ENCODE peak calls at places on chromosomes 5 and 9, in eight cellular contexts. X is ascending aorta, O is spleen, E is GM06990, D is AG04450, L is SK-N-SH, U is mammary epithelial cell, I is PC-3. S is an unnamed sample.

GRCh38 chr5:74166064-74166463 is 474.5 kb downstream of the ENC1 start:
- DNase-seq in X (no peak), O (no peak), E (no peak), D (no peak), L (no peak), U (no peak), I (no peak), S (no peak)

GRCh38 chr9:14985419-14985818 is 75.2 kb upstream of the FREM1 start:
- DNase-seq in X (no peak), O (no peak), E (no peak), D (no peak), L (no peak), U (no peak), I (no peak), S (no peak)

GRCh38 chr5:6545036-6545693 is 87.7 kb downstream of the NSUN2 start:
- DNase-seq in X (no peak), O (no peak), E (no peak), D (no peak), L (no peak), U (no peak), I (no peak), S (no peak)

GRCh38 chr9:111566234-111566633 is 33.2 kb downstream of the PTGR1 start:
- DNase-seq in X (no peak), O (no peak), E (no peak), D (no peak), L (no peak), U (no peak), I (no peak), S (no peak)

GRCh38 chr9:34375901-34376595 is 650 bp downstream of the MYORG start:
- DNase-seq in X (peak; percentile 82), O (peak; percentile 91), E (peak; percentile 48), D (no peak), L (peak; percentile 76), U (peak; percentile 58), I (peak; percentile 54), S (no peak)

GRCh38 chr9:109143881-109144562 is 23.0 kb downstream of the FRRS1L start:
- DNase-seq in X (no peak), O (no peak), E (peak; percentile 13), D (no peak), L (peak; percentile 35), U (peak; percentile 48), I (peak; percentile 61), S (no peak)

GRCh38 chr5:173581408-173582197 is 34.8 kb downstream of the BOD1 start:
- DNase-seq in X (no peak), O (peak; percentile 80), E (peak; percentile 27), D (no peak), L (peak; percentile 55), U (no peak), I (peak; percentile 70), S (no peak)

GRCh38 chr5:177351392-177352329 is at the start of gene LMAN2:
- DNase-seq in X (peak; percentile 96), O (peak; percentile 95), E (peak; percentile 96), D (peak; percentile 91), L (peak; percentile 95), U (peak; percentile 97), I (peak; percentile 94), S (peak; percentile 77)

GRCh38 chr9:136807281-136808074 is at the start of gene RABL6:
- DNase-seq in X (peak; percentile 83), O (peak; percentile 94), E (peak; percentile 90), D (no peak), L (peak; percentile 99), U (peak; percentile 66), I (peak; percentile 67), S (no peak)

GRCh38 chr5:98102926-98103325 is 670.5 kb upstream of the RGMB start:
- DNase-seq in X (no peak), O (no peak), E (no peak), D (no peak), L (no peak), U (no peak), I (no peak), S (no peak)

GRCh38 chr5:56090793-56091460 is 96.2 kb upstream of the IL6ST start:
- DNase-seq in X (peak; percentile 30), O (no peak), E (no peak), D (no peak), L (no peak), U (no peak), I (no peak), S (no peak)

GRCh38 chr9:102445906-102446305 is 549.2 kb upstream of the CYLC2 start:
- DNase-seq in X (no peak), O (no peak), E (no peak), D (no peak), L (no peak), U (no peak), I (no peak), S (no peak)

GRCh38 chr5:39760385-39761198 is 335.8 kb upstream of the DAB2 start:
- DNase-seq in X (peak; percentile 67), O (no peak), E (no peak), D (peak; percentile 80), L (no peak), U (peak; percentile 84), I (peak; percentile 55), S (no peak)

GRCh38 chr9:129863059-129863690 is 27.9 kb downstream of the USP20 start:
- DNase-seq in X (no peak), O (peak; percentile 83), E (peak; percentile 34), D (no peak), L (peak; percentile 85), U (peak; percentile 9), I (no peak), S (no peak)

GRCh38 chr9:129014124-129014523 is 14.0 kb downstream of the SH3GLB2 start:
- DNase-seq in X (no peak), O (no peak), E (no peak), D (no peak), L (no peak), U (no peak), I (no peak), S (no peak)

GRCh38 chr5:178473858-178474257 is 116.3 kb downstream of the COL23A1 start:
- DNase-seq in X (no peak), O (no peak), E (no peak), D (no peak), L (no peak), U (no peak), I (no peak), S (no peak)

GRCh38 chr9:34010979-34011378 is 37.7 kb downstream of the UBAP2 start:
- DNase-seq in X (no peak), O (no peak), E (no peak), D (no peak), L (peak; percentile 33), U (peak; percentile 2), I (peak; percentile 47), S (no peak)

GRCh38 chr5:107670927-107671741 is at the start of gene EFNA5:
- DNase-seq in X (peak; percentile 69), O (peak; percentile 75), E (peak; percentile 78), D (no peak), L (peak; percentile 71), U (peak; percentile 39), I (peak; percentile 55), S (peak; percentile 18)

GRCh38 chr5:76729373-76730290 is 13.7 kb downstream of the F2R start:
- DNase-seq in X (no peak), O (no peak), E (no peak), D (no peak), L (no peak), U (no peak), I (no peak), S (no peak)

GRCh38 chr9:16075695-16076094 is 522.9 kb downstream of the CCDC171 start:
- DNase-seq in X (no peak), O (no peak), E (no peak), D (no peak), L (no peak), U (no peak), I (peak; percentile 52), S (no peak)

GRCh38 chr5:16733597-16733996 is 116.8 kb upstream of the RETREG1 start:
- DNase-seq in X (no peak), O (no peak), E (no peak), D (no peak), L (no peak), U (no peak), I (no peak), S (no peak)

GRCh38 chr9:15211994-15212501 is 95.0 kb downstream of the TTC39B start:
- DNase-seq in X (no peak), O (no peak), E (no peak), D (no peak), L (no peak), U (no peak), I (no peak), S (no peak)

GRCh38 chr9:130142635-130143034 is 29.6 kb upstream of the NCS1 start:
- DNase-seq in X (no peak), O (no peak), E (no peak), D (no peak), L (no peak), U (no peak), I (no peak), S (no peak)

GRCh38 chr9:4514252-4515128 is 24.2 kb downstream of the SLC1A1 start:
- DNase-seq in X (no peak), O (no peak), E (no peak), D (no peak), L (no peak), U (no peak), I (no peak), S (peak; percentile 67)
- H3K4me3 ChIP-seq in X (no peak overlapping the region), O (no peak overlapping the region), E (no peak overlapping the region), D (no peak overlapping the region), L (no peak overlapping the region), U (no peak overlapping the region), I (no peak overlapping the region), S (no peak overlapping the region)

GRCh38 chr9:37029304-37029775 is 4.7 kb downstream of the PAX5 start:
- DNase-seq in X (no peak), O (peak; percentile 84), E (peak; percentile 78), D (no peak), L (no peak), U (no peak), I (no peak), S (no peak)

GRCh38 chr9:37029776-37030590 is 4.1 kb downstream of the PAX5 start:
- DNase-seq in X (no peak), O (peak; percentile 81), E (no peak), D (no peak), L (no peak), U (peak; percentile 46), I (no peak), S (no peak)

GRCh38 chr9:37031081-37031480 is 3.0 kb downstream of the PAX5 start:
- DNase-seq in X (no peak), O (no peak), E (no peak), D (no peak), L (no peak), U (no peak), I (no peak), S (no peak)

GRCh38 chr9:37031902-37032301 is 2.2 kb downstream of the PAX5 start:
- DNase-seq in X (no peak), O (no peak), E (no peak), D (no peak), L (no peak), U (no peak), I (no peak), S (no peak)

GRCh38 chr9:37030591-37030939 is 3.5 kb downstream of the PAX5 start:
- DNase-seq in X (no peak), O (peak; percentile 79), E (peak; percentile 76), D (no peak), L (no peak), U (no peak), I (no peak), S (no peak)
- H3K27me3 ChIP-seq in X (peaks cover 90% of the 10 kb centered on the region), O (peaks cover 98% of the 10 kb centered on the region), E (no peaks in the 10 kb centered on the region), D (peaks cover 97% of the 10 kb centered on the region), L (peaks cover 69% of the 10 kb centered on the region), U (peaks cover 77% of the 10 kb centered on the region), I (peaks cover 18% of the 10 kb centered on the region), S (peaks cover 99% of the 10 kb centered on the region)

GRCh38 chr5:150243590-150243989 is 46.0 kb downstream of the CAMK2A start:
- DNase-seq in X (no peak), O (no peak), E (no peak), D (no peak), L (no peak), U (no peak), I (no peak), S (no peak)
- H3K4me3 ChIP-seq in X (no peak overlapping the region), O (no peak overlapping the region), E (no peak overlapping the region), D (no peak overlapping the region), L (no peak overlapping the region), U (no peak overlapping the region), I (no peak overlapping the region), S (no peak overlapping the region)

GRCh38 chr9:126219717-126220116 is 106.9 kb upstream of the MVB12B start:
- DNase-seq in X (peak; percentile 48), O (no peak), E (no peak), D (no peak), L (no peak), U (no peak), I (no peak), S (no peak)
- H3K27me3 ChIP-seq in X (no peaks in the 10 kb centered on the region), O (peaks cover 52% of the 10 kb centered on the region), E (peaks cover 3% of the 10 kb centered on the region), D (peaks cover 44% of the 10 kb centered on the region), L (peaks cover 4% of the 10 kb centered on the region), U (peaks cover 14% of the 10 kb centered on the region), I (peaks cover 15% of the 10 kb centered on the region), S (no peaks in the 10 kb centered on the region)